ENCODE peak calls at places on chromosomes 13 and 19, in six cellular contexts. C is H9, J is neuronal stem cell, F is trophoblast cell, A is H1, H is mesenchymal stem cell. R is an unnamed sample.

GRCh38 chr13:46184277-46184699 is 2.3 kb upstream of the LCP1 start:
- DNase-seq in J (no peak), C (peak), A (peak), F (no peak), H (no peak), R (no peak)

GRCh38 chr19:40610396-40611064 is 9.4 kb downstream of the LTBP4 start:
- DNase-seq in F (no peak), A (no peak), H (no peak), J (no peak), C (peak), R (no peak)

GRCh38 chr19:45450042-45450380 is 17.8 kb upstream of the FOSB start:
- DNase-seq in F (no peak), C (no peak), A (no peak), H (peak), J (no peak), R (no peak)

GRCh38 chr19:37907735-37908066 is 693 bp downstream of the SIPA1L3 start:
- DNase-seq in J (no peak), F (no peak), A (no peak), C (no peak), H (no peak), R (no peak)

GRCh38 chr19:43430142-43430710 is 15.5 kb downstream of the TEX101 start:
- DNase-seq in J (no peak), C (peak), H (no peak), A (no peak), F (no peak), R (no peak)

GRCh38 chr19:48397636-48398328 is 4.3 kb downstream of the GRIN2D start:
- DNase-seq in F (no peak), A (no peak), J (no peak), H (peak), C (no peak), R (no peak)

GRCh38 chr19:2034729-2035589 is 16.1 kb downstream of the MKNK2 start:
- DNase-seq in F (peak), C (peak), H (peak), J (no peak), A (peak), R (peak)

GRCh38 chr13:105918842-105919741 is 616.4 kb downstream of the EFNB2 start:
- DNase-seq in F (peak), C (peak), H (peak), J (no peak), A (no peak), R (peak)

GRCh38 chr19:34788074-34788473 is 15.1 kb upstream of the ZNF599 start:
- DNase-seq in C (no peak), A (no peak), F (no peak), J (no peak), H (no peak), R (no peak)

GRCh38 chr19:47832723-47833122 is 11.0 kb downstream of the CRX start:
- DNase-seq in J (no peak), H (no peak), C (no peak), F (no peak), A (no peak), R (no peak)

GRCh38 chr19:9958451-9958850 is 22.1 kb upstream of the OLFM2 start:
- DNase-seq in A (no peak), J (no peak), C (no peak), H (peak), F (no peak), R (peak)

GRCh38 chr19:30857388-30857787 is 485.2 kb downstream of the ZNF536 start:
- DNase-seq in H (no peak), F (no peak), A (peak), C (peak), J (no peak), R (no peak)

GRCh38 chr19:54114340-54114826 is 1.1 kb downstream of the TFPT start:
- DNase-seq in C (no peak), A (peak), H (no peak), J (no peak), F (no peak), R (peak)

GRCh38 chr13:112576191-112576590 is 11.8 kb downstream of the TUBGCP3 start:
- DNase-seq in C (no peak), J (no peak), A (no peak), F (no peak), H (no peak), R (no peak)

GRCh38 chr13:23799945-23800344 is 89.3 kb downstream of the MIPEP start:
- DNase-seq in F (no peak), C (no peak), A (no peak), H (peak), J (no peak), R (peak)

GRCh38 chr19:790971-791604 is 6.2 kb upstream of the PTBP1 start:
- DNase-seq in C (no peak), J (no peak), F (no peak), A (no peak), H (no peak), R (no peak)

GRCh38 chr13:80962855-80963254 is 621.9 kb upstream of the SPRY2 start:
- DNase-seq in J (no peak), H (no peak), F (no peak), C (no peak), A (no peak), R (no peak)
- H4K91ac ChIP-seq in J (no peak), H (no peak), F (no peak), C (no peak), A (no peak), R (no peak)

GRCh38 chr19:39157997-39158389 is 32.4 kb downstream of the PAK4 start:
- DNase-seq in F (no peak), H (no peak), A (no peak), J (no peak), C (no peak), R (no peak)

GRCh38 chr19:39162441-39163043 is 34.2 kb upstream of the NCCRP1 start:
- DNase-seq in H (no peak), F (no peak), A (no peak), C (no peak), J (no peak), R (no peak)

GRCh38 chr19:39160889-39161672 is 35.5 kb downstream of the PAK4 start:
- DNase-seq in J (no peak), C (no peak), F (peak), H (peak), A (no peak), R (peak)

GRCh38 chr19:39158646-39159260 is 33.2 kb downstream of the PAK4 start:
- DNase-seq in C (no peak), J (no peak), F (no peak), H (no peak), A (no peak), R (no peak)

GRCh38 chr19:39160523-39160861 is 34.9 kb downstream of the PAK4 start:
- DNase-seq in A (no peak), H (peak), C (no peak), J (no peak), F (peak), R (peak)
- H4K91ac ChIP-seq in A (no peak), H (no peak), C (no peak), J (no peak), F (no peak), R (no peak)

DNA sequence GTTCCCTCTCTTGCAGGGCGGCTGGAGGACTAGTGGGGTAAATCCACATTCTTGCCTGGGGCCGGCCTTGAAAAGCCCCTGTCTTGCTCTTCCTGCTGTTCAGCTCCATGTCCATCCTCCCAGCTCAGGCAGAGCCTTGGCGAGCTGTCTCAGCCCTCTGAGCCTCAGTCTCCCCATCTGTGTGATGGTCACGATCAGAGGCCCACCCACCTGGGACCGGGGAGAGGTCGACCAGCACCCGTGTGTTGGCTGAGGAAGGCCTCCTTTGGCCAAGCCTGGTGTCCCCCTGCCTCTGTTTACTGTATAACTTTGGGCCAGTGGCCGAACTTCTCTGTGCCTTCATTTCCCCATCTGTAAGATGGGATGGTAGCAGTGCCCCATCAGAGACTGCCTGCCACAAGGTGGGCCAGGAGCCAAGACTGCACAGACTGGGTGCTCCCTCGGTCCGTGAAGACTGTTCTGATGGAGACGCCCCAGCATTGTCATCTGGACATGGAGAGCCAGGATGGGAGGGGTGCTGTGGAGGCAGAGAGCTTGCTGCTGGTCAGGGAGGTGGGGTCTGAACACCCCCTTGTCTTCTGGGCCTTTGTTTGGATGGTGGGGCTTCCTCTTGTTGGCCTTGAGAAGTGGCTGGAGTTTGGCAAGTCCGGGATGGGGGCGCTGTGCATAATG is 18.5 kb downstream of the KLHL26 start:
- DNase-seq in H (no peak), C (no peak), J (no peak), F (no peak), A (no peak), R (no peak)
- H4K91ac ChIP-seq in H (no peak), C (no peak), J (peak), F (no peak), A (no peak), R (no peak)

DNA sequence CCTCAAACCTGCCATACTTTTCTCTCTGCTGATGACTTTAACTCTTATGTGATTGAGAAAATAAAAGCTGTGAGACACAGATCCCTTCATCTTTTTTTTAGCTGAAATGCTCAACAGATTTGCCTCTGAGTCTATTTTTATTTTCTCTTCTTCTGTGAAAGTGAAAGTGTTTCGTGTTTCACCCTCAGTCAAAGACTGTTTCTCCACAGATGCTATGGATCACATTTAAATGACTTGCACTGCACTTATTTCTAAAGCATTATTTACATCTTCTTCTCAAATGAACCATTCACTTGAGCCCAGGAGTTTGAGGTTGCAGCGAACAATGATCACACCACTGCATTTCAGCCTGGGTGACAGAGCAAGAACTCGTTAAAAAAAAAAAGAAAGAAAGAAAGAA is 890.1 kb upstream of the PCDH20 start:
- DNase-seq in H (no peak), A (no peak), C (no peak), J (no peak), F (no peak), R (no peak)
- H4K91ac ChIP-seq in H (no peak), A (no peak), C (no peak), J (no peak), F (no peak), R (no peak)

GRCh38 chr13:40670307-40670706 is 3.9 kb upstream of the FOXO1 start:
- DNase-seq in C (no peak), A (no peak), F (no peak), J (no peak), H (no peak), R (no peak)
- H4K91ac ChIP-seq in C (no peak), A (no peak), F (no peak), J (no peak), H (no peak), R (no peak)